ENCODE peak calls at places on chromosomes 7 and 10, in seven cellular contexts. D is iPS DF 6.9, Z is HS-27A, N is T-helper 22 cell, C is occipital lobe, G is hepatic stellate cell, F is anterior cingulate cortex. W is an unnamed sample.

GRCh38 chr10:86341361-86341811 is 25.2 kb downstream of the GRID1 start:
- DNase-seq in D (no peak), Z (no peak), N (no peak), C (no peak), G (no peak), F (no peak), W (no peak)

GRCh38 chr7:4784799-4785198 is 9.4 kb downstream of the AP5Z1 start:
- DNase-seq in D (no peak), Z (no peak), N (no peak), C (no peak), G (no peak), F (no peak), W (no peak)

GRCh38 chr10:101618871-101619270 is 30.8 kb downstream of the DPCD start:
- DNase-seq in D (no peak), Z (no peak), N (no peak), C (no peak), G (no peak), F (no peak), W (no peak)

GRCh38 chr7:95509199-95509598 is 23.5 kb downstream of the ASB4 start:
- DNase-seq in D (no peak), Z (no peak), N (no peak), C (peak; percentile 4), G (no peak), F (no peak), W (no peak)

GRCh38 chr10:12839941-12840611 is 161.4 kb downstream of the CCDC3 start:
- DNase-seq in D (no peak), Z (no peak), N (no peak), C (no peak), G (no peak), F (no peak), W (no peak)

GRCh38 chr7:157708896-157709295 is 372.1 kb downstream of the DNAJB6 start:
- DNase-seq in D (no peak), Z (no peak), N (no peak), C (no peak), G (no peak), F (no peak), W (no peak)

GRCh38 chr10:58992830-58993460 is 183.5 kb upstream of the PHYHIPL start:
- DNase-seq in D (no peak), Z (no peak), N (no peak), C (no peak), G (no peak), F (no peak), W (no peak)

GRCh38 chr10:16559236-16559773 is 37.6 kb upstream of the C1QL3 start:
- DNase-seq in D (no peak), Z (no peak), N (no peak), C (no peak), G (no peak), F (no peak), W (no peak)

GRCh38 chr10:62175256-62175655 is 93.4 kb downstream of the RTKN2 start:
- DNase-seq in D (no peak), Z (no peak), N (no peak), C (no peak), G (no peak), F (no peak), W (no peak)

GRCh38 chr7:70470751-70471150 is 661.2 kb upstream of the GALNT17 start:
- DNase-seq in D (no peak), Z (no peak), N (no peak), C (no peak), G (no peak), F (no peak), W (no peak)

GRCh38 chr7:106029448-106029847 is 66.4 kb downstream of the CDHR3 start:
- DNase-seq in D (no peak), Z (no peak), N (no peak), C (no peak), G (no peak), F (no peak), W (no peak)

GRCh38 chr10:788796-789748 is 99.6 kb upstream of the DIP2C start:
- DNase-seq in D (no peak), Z (no peak), N (no peak), C (no peak), G (peak; percentile 99), F (peak; percentile 73), W (peak; percentile 89)

GRCh38 chr7:88147341-88147740 is 72.5 kb downstream of the SRI start:
- DNase-seq in D (no peak), Z (no peak), N (no peak), C (no peak), G (no peak), F (no peak), W (no peak)

GRCh38 chr10:104937528-104937927 is 296.4 kb downstream of the SORCS3 start:
- DNase-seq in D (no peak), Z (peak; percentile 68), N (no peak), C (no peak), G (no peak), F (no peak), W (no peak)

GRCh38 chr10:124998624-124999291 is 56.8 kb downstream of the ZRANB1 start:
- DNase-seq in D (no peak), Z (no peak), N (no peak), C (no peak), G (peak; percentile 12), F (no peak), W (no peak)

GRCh38 chr7:47944536-47945260 is 3.6 kb downstream of the PKD1L1 start:
- DNase-seq in D (no peak), Z (no peak), N (no peak), C (no peak), G (no peak), F (no peak), W (no peak)

GRCh38 chr7:127769696-127770400 is 117.9 kb downstream of the SND1 start:
- DNase-seq in D (no peak), Z (no peak), N (no peak), C (no peak), G (peak; percentile 30), F (peak; percentile 3), W (no peak)

GRCh38 chr10:46325021-46325420 is 38.2 kb downstream of the ANTXRL start:
- DNase-seq in D (no peak), Z (no peak), N (no peak), C (no peak), G (peak; percentile 46), F (no peak), W (no peak)

GRCh38 chr10:74821501-74821900 is 4.9 kb upstream of the KAT6B start:
- DNase-seq in D (no peak), Z (no peak), N (no peak), C (no peak), G (no peak), F (no peak), W (no peak)

GRCh38 chr7:29229946-29230345 is 35.4 kb downstream of the CHN2 start:
- DNase-seq in D (no peak), Z (no peak), N (no peak), C (no peak), G (no peak), F (no peak), W (no peak)

GRCh38 chr10:131961047-131961776 is 20.5 kb downstream of the BNIP3 start:
- DNase-seq in D (no peak), Z (no peak), N (no peak), C (no peak), G (no peak), F (no peak), W (no peak)

GRCh38 chr7:25615603-25616002 is 387.3 kb upstream of the NPVF start:
- DNase-seq in D (no peak), Z (no peak), N (no peak), C (no peak), G (no peak), F (no peak), W (no peak)

GRCh38 chr10:120583424-120584108 is 126.5 kb downstream of the PLPP4 start:
- DNase-seq in D (no peak), Z (no peak), N (no peak), C (no peak), G (no peak), F (no peak), W (no peak)

GRCh38 chr10:130396044-130396443 is 259.9 kb downstream of the GLRX3 start:
- DNase-seq in D (no peak), Z (no peak), N (no peak), C (no peak), G (no peak), F (no peak), W (no peak)